ENCODE peak calls at places on chromosome 5, in five cellular contexts. M is naive thymus-derived CD4-positive, alpha-beta T cell; X is H7; Q is mammary epithelial cell; S is choroid plexus epithelial cell. D is an unnamed sample.

GRCh38 chr5:127936439-127936972 is 147.1 kb upstream of the SLC12A2 start:
- DNase-seq in M (no peak), X (no peak), Q (peak), S (no peak), D (peak)

GRCh38 chr5:110288766-110289165 is 437.7 kb downstream of the TMEM232 start:
- DNase-seq in M (no peak), X (no peak), Q (peak), S (peak), D (no peak)

GRCh38 chr5:41349846-41350245 is 136.5 kb upstream of the C6 start:
- DNase-seq in M (no peak), X (no peak), Q (no peak), S (no peak), D (no peak)

GRCh38 chr5:36685631-36686147 is 79.3 kb downstream of the SLC1A3 start:
- DNase-seq in M (no peak), X (no peak), Q (no peak), S (peak), D (no peak)

GRCh38 chr5:71782771-71783770 is 64.0 kb downstream of the CARTPT start:
- DNase-seq in M (no peak), X (peak), Q (peak), S (peak), D (peak)

GRCh38 chr5:174145091-174145490 is 99.6 kb downstream of the NSG2 start:
- DNase-seq in M (no peak), X (no peak), Q (no peak), S (no peak), D (no peak)

GRCh38 chr5:124001216-124001615 is 489.2 kb downstream of the CSNK1G3 start:
- DNase-seq in M (no peak), X (no peak), Q (no peak), S (no peak), D (no peak)

GRCh38 chr5:74903165-74903787 is 37.1 kb upstream of the FAM169A start:
- DNase-seq in M (peak), X (peak), Q (peak), S (peak), D (no peak)

GRCh38 chr5:160310910-160311295 is 1.5 kb downstream of the CCNJL start:
- DNase-seq in M (no peak), X (peak), Q (no peak), S (no peak), D (no peak)

GRCh38 chr5:181221792-181222629 is 1.1 kb upstream of the TRIM41 start:
- DNase-seq in M (peak), X (peak), Q (peak), S (peak), D (peak)

DNA sequence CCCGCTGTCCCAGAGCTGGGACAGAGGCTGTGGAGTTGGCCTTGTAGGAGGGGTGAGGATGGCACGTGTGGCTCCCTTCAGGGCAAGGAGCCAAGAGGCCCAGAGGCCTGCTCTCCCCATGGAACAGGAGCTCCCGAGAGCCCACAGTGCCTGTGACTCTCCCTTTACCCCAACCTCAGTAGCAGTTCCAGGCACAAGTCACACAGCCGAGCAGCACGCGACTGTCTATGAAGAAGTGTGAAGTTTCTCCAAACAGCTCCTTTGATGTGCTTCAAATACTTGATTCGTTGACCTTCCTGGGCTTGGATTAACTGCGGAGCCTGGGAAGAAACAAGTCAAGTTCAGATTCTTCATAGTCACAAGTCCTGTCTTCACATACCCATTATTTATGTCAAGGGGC is 208.7 kb downstream of the IRX2 start:
- DNase-seq in M (no peak), X (no peak), Q (no peak), S (no peak), D (no peak)
- H3K4me3 ChIP-seq in M (no peak), X (no peak), Q (no peak), S (no peak), D (no peak)

GRCh38 chr5:83549681-83550080 is 78.1 kb downstream of the VCAN start:
- DNase-seq in M (no peak), X (no peak), Q (no peak), S (no peak), D (no peak)

GRCh38 chr5:83553000-83553486 is 81.5 kb downstream of the VCAN start:
- DNase-seq in M (no peak), X (no peak), Q (no peak), S (no peak), D (no peak)

GRCh38 chr5:83554133-83554532 is 82.6 kb downstream of the VCAN start:
- DNase-seq in M (no peak), X (no peak), Q (no peak), S (no peak), D (no peak)

GRCh38 chr5:83552275-83552674 is 80.7 kb downstream of the VCAN start:
- DNase-seq in M (no peak), X (no peak), Q (peak), S (no peak), D (no peak)

GRCh38 chr5:83551826-83552225 is 80.3 kb downstream of the VCAN start:
- DNase-seq in M (no peak), X (no peak), Q (peak), S (peak), D (no peak)
- H3K4me3 ChIP-seq in M (no peak), X (no peak), Q (no peak), S (no peak), D (no peak)

GRCh38 chr5:146877783-146878470 is 630 bp downstream of the PPP2R2B start:
- DNase-seq in M (no peak), X (peak), Q (no peak), S (no peak), D (no peak)
- H3K4me3 ChIP-seq in M (peak), X (peak), Q (peak), S (peak), D (peak)

GRCh38 chr5:88878976-88879375 is 4.0 kb downstream of the MEF2C start:
- DNase-seq in M (no peak), X (no peak), Q (no peak), S (peak), D (no peak)
- H3K4me3 ChIP-seq in M (no peak), X (no peak), Q (no peak), S (no peak), D (no peak)

GRCh38 chr5:178182158-178182876 is 4.9 kb downstream of the GMCL2 start:
- DNase-seq in M (no peak), X (no peak), Q (no peak), S (no peak), D (peak)

GRCh38 chr5:178177569-178177968 is 9.6 kb downstream of the GMCL2 start:
- DNase-seq in M (no peak), X (no peak), Q (no peak), S (no peak), D (peak)

DNA sequence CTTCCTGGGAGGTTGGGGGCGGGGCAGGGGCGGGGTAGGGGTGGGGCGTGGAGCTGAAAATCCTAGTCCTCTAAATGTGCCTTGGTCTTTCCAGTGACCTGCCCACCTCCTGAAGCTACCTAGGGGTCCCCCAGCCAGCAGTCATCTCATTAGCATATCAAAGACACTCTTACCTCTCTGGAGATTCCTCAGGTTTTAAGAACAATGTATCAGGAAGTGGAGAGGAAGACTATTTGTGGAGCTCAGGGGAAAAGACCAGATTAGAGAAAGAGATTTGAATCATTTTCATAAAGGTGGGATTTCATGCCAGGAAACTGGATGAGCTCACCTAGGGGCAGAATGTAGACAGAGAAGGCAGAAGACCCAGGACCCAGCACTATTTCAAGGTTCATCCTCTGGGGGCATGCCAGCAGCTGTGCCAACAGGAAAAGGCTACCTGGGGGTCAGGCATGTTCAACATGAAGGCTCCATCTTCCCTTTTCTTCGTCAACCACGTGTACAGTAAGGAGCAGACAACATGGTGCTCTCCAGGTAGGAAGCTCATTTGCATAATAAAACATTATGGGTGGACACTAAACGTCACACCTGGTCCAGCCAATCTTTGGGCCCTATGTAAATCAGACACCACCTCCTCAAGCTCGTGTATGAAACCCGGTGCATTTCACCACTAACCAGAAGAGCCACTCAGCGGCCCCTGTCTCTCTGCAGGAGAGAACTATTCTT is 6.9 kb downstream of the GMCL2 start:
- DNase-seq in M (no peak), X (peak), Q (no peak), S (no peak), D (no peak)
- H3K4me3 ChIP-seq in M (no peak), X (no peak), Q (no peak), S (no peak), D (no peak)

DNA sequence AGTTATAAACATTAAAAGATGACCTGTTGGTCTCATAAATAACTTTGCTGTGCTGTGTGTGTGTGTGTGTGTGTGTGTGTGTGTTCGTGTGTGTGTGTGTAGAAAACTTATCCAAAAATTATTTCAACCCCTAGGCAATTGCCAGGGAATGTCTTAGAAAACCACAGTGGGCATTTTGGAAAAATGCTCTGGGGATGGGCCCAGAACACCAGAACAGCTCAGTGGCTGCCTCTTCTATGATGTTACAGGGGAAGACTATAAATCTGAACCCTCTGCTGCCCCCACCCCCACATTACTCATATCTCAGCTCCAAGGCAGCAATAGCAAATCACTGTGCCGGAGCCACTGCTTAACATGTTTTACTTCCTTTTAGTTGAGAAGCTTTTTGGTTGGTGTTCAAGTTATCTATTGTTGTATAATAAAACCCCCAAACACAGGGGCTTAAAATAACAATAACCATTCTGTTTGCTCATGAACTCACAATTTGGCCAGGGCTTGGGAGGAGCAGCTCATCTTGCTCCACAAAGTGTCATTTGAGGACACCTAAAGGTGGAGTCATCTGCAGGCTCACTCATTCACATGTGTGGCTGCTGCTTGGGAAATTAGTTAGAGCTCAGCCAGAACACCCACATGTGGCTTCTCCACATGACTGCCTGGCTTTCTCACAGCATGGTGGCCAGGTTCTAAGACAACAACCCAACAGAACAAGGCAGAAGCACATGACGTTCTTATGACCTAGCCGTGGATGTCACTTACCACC is 40.4 kb downstream of the ACTBL2 start:
- DNase-seq in M (no peak), X (no peak), Q (peak), S (peak), D (no peak)
- H3K4me3 ChIP-seq in M (no peak), X (no peak), Q (no peak), S (no peak), D (no peak)

GRCh38 chr5:38166832-38167231 is 91.5 kb upstream of the EGFLAM start:
- DNase-seq in M (no peak), X (no peak), Q (no peak), S (no peak), D (no peak)

GRCh38 chr5:38165435-38165834 is 92.9 kb upstream of the EGFLAM start:
- DNase-seq in M (no peak), X (no peak), Q (no peak), S (no peak), D (no peak)

GRCh38 chr5:38162625-38163024 is 95.7 kb upstream of the EGFLAM start:
- DNase-seq in M (no peak), X (no peak), Q (peak), S (peak), D (no peak)

GRCh38 chr5:38164776-38165399 is 93.5 kb upstream of the EGFLAM start:
- DNase-seq in M (no peak), X (no peak), Q (no peak), S (no peak), D (no peak)

DNA sequence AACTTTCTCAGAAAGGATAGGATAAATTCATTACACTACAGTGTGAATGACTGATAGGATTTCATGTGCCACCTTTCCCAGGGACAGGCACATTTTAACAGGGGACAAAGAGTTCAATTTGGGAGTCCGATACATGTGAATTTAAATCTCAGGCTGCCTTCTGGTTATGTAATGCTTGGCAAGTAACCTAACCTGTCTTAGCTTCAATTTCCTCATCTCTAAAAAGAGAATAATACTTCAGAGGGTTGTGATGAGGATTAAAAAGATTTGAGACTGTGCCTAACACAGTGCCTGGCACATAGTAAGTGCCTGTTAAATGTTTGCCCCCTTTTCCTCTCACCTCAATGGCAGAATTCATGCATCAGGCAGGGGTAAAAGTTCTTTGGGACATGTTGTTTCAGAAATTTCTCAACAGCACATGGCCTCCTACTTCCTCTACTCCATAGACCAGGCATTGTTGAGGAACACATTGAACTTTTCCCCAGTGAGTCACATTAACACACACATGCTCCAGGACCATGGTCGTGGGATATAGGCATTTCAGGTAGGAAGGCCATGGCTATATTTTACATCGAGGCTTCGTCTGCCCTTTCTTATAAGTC is 94.6 kb upstream of the EGFLAM start:
- DNase-seq in M (no peak), X (no peak), Q (peak), S (no peak), D (no peak)
- H3K4me3 ChIP-seq in M (no peak), X (no peak), Q (no peak), S (no peak), D (no peak)

GRCh38 chr5:154570572-154571324 is 92.7 kb upstream of the HAND1 start:
- DNase-seq in M (no peak), X (no peak), Q (no peak), S (no peak), D (no peak)

GRCh38 chr5:154575869-154576806 is 98.1 kb upstream of the HAND1 start:
- DNase-seq in M (no peak), X (peak), Q (no peak), S (peak), D (no peak)

GRCh38 chr5:154571325-154572035 is 93.5 kb upstream of the HAND1 start:
- DNase-seq in M (no peak), X (no peak), Q (no peak), S (no peak), D (no peak)

GRCh38 chr5:154568597-154568996 is 90.6 kb upstream of the HAND1 start:
- DNase-seq in M (no peak), X (no peak), Q (no peak), S (no peak), D (no peak)

GRCh38 chr5:154573011-154573410 is 95.0 kb upstream of the HAND1 start:
- DNase-seq in M (no peak), X (no peak), Q (no peak), S (no peak), D (no peak)
- H3K4me3 ChIP-seq in M (no peak), X (no peak), Q (no peak), S (no peak), D (no peak)

DNA sequence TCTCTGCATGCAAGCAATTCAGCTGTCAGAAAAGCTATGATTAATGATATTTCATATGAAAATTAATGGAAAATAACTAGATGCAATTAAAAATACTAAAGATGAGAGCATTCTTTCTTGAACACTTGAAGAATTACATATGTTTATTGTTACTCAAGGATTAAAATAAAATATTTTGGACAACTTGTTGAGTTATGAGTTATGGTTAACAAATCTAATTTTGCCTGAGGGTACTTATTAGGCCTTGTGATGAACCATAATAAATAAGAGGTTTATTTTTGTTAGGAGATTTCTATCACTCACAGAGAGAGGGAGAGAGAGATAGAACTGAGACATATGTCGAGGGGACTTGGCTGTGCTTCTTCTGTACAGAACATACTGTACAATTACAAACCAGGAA is 183.7 kb downstream of the ISL1 start:
- DNase-seq in M (no peak), X (no peak), Q (no peak), S (no peak), D (no peak)
- H3K4me3 ChIP-seq in M (no peak), X (no peak), Q (no peak), S (no peak), D (no peak)

D was measured in Jurkat, Clone E6-1.